ENCODE peak calls at places on chromosomes 4 and X, in five cellular contexts. J is prostate gland, B is GM23338, M is cardiac muscle cell, S is gastrocnemius medialis. F is an unnamed sample. For H3K4me1, the result is how much of the 10 kb centered on the place peaks cover.

GRCh38 chrX:727738-728621 is 97.4 kb downstream of the SHOX start:
- DNase-seq in J (no peak), B (peak), M (peak), S (no peak), F (no peak)

GRCh38 chr4:89276296-89276695 is 31.3 kb downstream of the GPRIN3 start:
- DNase-seq in J (no peak), B (no peak), M (no peak), S (no peak), F (no peak)

GRCh38 chr4:140924761-140925392 is 168.7 kb upstream of the TBC1D9 start:
- DNase-seq in J (no peak), B (peak), M (no peak), S (no peak), F (no peak)

GRCh38 chr4:107213880-107214279 is 177.8 kb upstream of the DKK2 start:
- DNase-seq in J (no peak), B (no peak), M (no peak), S (no peak), F (no peak)

GRCh38 chr4:146072381-146072780 is 103.1 kb upstream of the LSM6 start:
- DNase-seq in J (no peak), B (no peak), M (no peak), S (no peak), F (no peak)

GRCh38 chr4:140300271-140300970 is 73.0 kb upstream of the SCOC start:
- DNase-seq in J (no peak), B (no peak), M (no peak), S (no peak), F (no peak)

GRCh38 chrX:101803451-101803850 is 128.4 kb downstream of the ZMAT1 start:
- DNase-seq in J (no peak), B (peak), M (no peak), S (no peak), F (no peak)

GRCh38 chr4:186068581-186069402 is at the start of gene TLR3:
- DNase-seq in J (no peak), B (no peak), M (no peak), S (no peak), F (no peak)

GRCh38 chr4:110442309-110442708 is 33.6 kb upstream of the ENPEP start:
- DNase-seq in J (no peak), B (peak), M (no peak), S (no peak), F (no peak)

GRCh38 chr4:104421576-104421975 is 73.1 kb downstream of the CXXC4 start:
- DNase-seq in J (no peak), B (peak), M (peak), S (no peak), F (no peak)

GRCh38 chrX:15855562-15856256 is 1.1 kb upstream of the AP1S2 start:
- DNase-seq in J (no peak), B (no peak), M (no peak), S (no peak), F (no peak)

DNA sequence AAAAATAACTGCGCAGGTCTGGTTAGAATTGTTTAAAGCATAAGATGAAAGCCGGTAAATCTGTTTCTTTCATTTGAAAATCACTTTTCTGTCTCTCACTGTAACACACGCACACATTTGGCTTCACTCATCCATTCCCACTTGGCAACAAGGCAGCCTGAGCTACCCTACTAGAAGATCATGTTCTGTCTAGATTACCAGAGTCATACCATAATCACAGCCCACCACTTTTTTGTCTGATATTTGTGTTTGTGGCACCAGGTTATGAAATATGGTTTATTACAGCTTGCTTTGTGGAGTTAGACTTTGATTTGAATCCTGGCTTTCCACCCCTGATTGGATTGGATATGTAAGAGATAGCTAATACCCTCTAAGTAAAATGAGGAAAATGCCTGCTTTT is 2.2 kb downstream of the USO1 start:
- DNase-seq in J (no peak), B (no peak), M (no peak), S (no peak), F (no peak)
- H3K4me1 ChIP-seq in J (under half), B (under half), M (under half), S (under half), F (under half)

DNA sequence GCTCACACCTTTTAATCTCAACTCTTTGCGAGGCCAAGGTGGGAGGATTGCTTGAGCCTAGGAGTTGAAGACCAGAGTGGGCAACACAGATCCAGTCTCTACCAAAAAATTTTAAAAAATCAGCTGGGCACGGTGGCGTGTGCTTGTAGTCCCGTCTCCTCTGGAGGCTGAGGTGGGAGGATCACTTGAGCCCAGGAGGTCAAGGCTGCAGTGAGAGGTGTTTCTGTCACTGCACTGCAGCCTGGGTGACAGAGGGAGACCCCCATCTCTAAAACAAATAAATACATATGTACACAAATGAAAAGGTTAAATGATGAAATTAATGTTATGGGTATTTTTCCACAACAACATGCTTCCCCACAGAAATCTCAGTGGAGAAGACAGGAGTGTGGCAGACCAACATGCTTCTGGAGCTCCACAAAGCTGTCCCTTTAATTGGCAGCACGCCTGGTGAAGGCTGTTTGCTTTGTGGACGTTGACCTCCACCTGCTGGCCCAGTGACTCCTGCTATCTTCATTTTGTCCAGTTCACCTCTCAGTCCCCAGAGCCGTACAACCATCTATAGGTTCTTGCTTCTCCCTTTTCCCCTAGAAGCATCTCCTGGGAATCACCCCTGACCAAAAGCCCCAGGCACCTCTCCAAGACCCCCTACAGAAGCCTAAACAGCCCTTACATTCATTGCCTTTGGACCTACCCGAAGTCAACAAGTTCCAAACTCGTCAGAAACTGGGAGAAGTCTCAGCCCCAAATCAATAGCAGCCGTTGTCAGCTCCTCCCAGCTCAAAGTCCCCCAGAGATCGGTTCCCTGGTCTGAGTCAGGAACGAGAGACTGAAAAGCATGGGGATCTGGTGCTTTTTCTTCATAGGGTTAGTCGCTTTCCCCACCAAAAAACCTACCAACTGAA is 36.4 kb upstream of the CD99 start:
- DNase-seq in J (no peak), B (no peak), M (no peak), S (no peak), F (peak)
- TF ChIP-seq CTCF in J (no peak), B (no peak), M (no peak), S (no peak), F (no peak)

DNA sequence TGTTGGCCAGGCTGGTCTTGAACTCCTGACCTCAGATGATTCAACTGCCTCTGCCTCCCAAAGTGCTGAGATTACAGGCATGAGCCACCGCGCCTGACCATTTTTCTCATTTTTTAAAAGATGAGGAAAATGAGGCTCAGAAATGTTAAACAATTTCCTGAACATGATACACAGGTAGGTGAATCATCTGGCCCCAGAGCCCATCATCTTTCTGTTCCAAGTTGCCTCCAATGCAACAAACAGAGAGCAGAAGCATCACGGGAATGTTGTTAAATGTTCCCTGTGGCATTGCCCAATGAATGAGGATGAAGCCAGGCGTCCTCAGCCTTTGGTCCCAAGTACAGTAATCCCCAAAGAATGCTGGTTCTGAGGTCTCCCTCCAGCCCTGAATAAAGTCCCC is 31.3 kb upstream of the ANXA5 start:
- DNase-seq in J (no peak), B (no peak), M (no peak), S (no peak), F (no peak)
- H3K4me3 ChIP-seq in J (no peak), B (no peak), M (no peak), S (no peak), F (no peak)

DNA sequence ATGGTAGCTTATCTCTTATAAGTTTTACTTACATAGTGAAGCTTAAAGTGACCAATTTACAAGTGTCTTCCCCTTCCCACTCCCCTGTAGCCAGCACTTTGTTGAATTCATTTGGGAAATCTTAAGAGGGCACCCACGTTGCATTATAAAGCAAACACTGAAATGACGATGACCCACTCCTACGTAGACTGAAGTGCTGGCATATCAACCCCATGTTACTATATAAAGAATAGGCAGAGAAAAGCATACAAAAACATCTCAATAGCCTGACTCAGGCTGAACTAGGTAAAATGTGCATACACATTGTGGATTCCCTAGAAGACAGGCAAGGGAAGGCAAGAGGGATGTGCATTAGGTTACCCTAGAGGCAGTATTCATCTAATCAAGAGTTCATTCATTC is 313.4 kb downstream of the TENM3 start:
- DNase-seq in J (no peak), B (peak), M (no peak), S (no peak), F (no peak)
- H3K4me1 ChIP-seq in J (under half), B (half or more), M (under half), S (under half), F (under half)

GRCh38 chr4:8238061-8238511 is 31.5 kb upstream of the HTRA3 start:
- DNase-seq in J (no peak), B (no peak), M (no peak), S (no peak), F (peak)

GRCh38 chr4:8237256-8237989 is 32.1 kb upstream of the HTRA3 start:
- DNase-seq in J (no peak), B (no peak), M (no peak), S (no peak), F (no peak)

GRCh38 chr4:8239226-8239625 is 30.3 kb upstream of the HTRA3 start:
- DNase-seq in J (no peak), B (no peak), M (no peak), S (no peak), F (no peak)

GRCh38 chr4:8239661-8240060 is 29.9 kb upstream of the HTRA3 start:
- DNase-seq in J (no peak), B (no peak), M (no peak), S (no peak), F (no peak)

GRCh38 chr4:8238515-8239053 is 31.0 kb upstream of the HTRA3 start:
- DNase-seq in J (no peak), B (peak), M (peak), S (no peak), F (no peak)
- TF ChIP-seq CTCF in J (peak), B (peak), M (peak), S (peak), F (no peak)

DNA sequence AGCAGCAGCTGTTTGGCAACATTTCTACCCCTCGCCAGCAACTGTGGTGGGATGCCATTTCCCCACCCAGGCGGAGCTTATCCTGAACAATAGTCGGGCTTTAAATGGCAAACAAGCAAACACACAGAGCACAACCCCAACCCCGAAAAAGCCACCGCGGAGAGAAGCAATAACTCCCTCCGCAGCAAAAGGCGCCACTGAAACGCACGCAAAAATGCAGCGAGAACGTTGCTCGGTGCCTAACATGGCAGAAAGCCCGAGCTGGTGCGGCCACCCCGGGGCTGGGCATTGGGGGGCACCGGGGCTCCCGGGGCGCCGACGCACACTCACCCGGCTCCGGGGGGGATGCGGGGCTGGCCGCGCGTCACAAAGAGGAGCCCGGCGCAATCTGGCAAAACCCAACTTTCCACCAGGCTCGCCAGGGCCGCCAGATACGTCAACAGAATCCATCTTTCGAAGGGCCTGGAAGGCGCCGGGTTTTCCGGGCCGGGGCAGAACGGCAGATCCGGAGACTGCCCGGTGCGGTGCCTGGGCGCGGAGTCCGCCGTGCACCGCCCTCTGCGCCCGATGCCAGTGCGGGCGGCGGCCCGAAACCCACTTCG is 818 bp downstream of the RAI2 start:
- DNase-seq in J (peak), B (peak), M (peak), S (no peak), F (no peak)
- H3K4me3 ChIP-seq in J (peak), B (peak), M (peak), S (peak), F (peak)

GRCh38 chr4:87054900-87055299 is 120.1 kb downstream of the AFF1 start:
- DNase-seq in J (no peak), B (no peak), M (no peak), S (no peak), F (no peak)
- H3K4me1 ChIP-seq in J (under half), B (under half), M (under half), S (half or more), F (half or more)

GRCh38 chr4:118076958-118077766 is 42.9 kb downstream of the NDST3 start:
- DNase-seq in J (no peak), B (peak), M (no peak), S (no peak), F (no peak)
- TF ChIP-seq CTCF in J (no peak), B (peak), M (peak), S (no peak), F (no peak)